ENCODE peak calls at places on chromosome 20, in eight cellular contexts. One of them, this sample, is unnamed.
A peak's percentile ranks its signal among the peaks of the same experiment; 100 is the strongest.

GRCh38 chr20:2749343-2749950 is 51.0 kb downstream of the CPXM1 start:
- DNase-seq in stimulated activated CD4-positive, alpha-beta T cell treated with anti-CD3 and anti-CD28 coated beads, Interleukin-4, amount 100 ng/mL, for 24 hours: no peak
- DNase-seq in effector CD4-positive, alpha-beta T cell: no peak
- DNase-seq in CD4-positive, CD25-positive, alpha-beta regulatory T cell: no peak
- DNase-seq in stimulated activated CD8-positive, alpha-beta memory T cell treated with anti-CD3 and anti-CD28 coated beads, Interleukin-15, amount 100 ng/mL, for 1 hour: no peak
- DNase-seq in sciatic nerve: no peak
- DNase-seq in AG08396: no peak
- DNase-seq in H7: no peak
- DNase-seq in this sample: no peak

GRCh38 chr20:47146703-47147102 is 209.8 kb downstream of the ZMYND8 start:
- DNase-seq in stimulated activated CD4-positive, alpha-beta T cell treated with anti-CD3 and anti-CD28 coated beads, Interleukin-4, amount 100 ng/mL, for 24 hours: no peak
- DNase-seq in effector CD4-positive, alpha-beta T cell: no peak
- DNase-seq in CD4-positive, CD25-positive, alpha-beta regulatory T cell: no peak
- DNase-seq in stimulated activated CD8-positive, alpha-beta memory T cell treated with anti-CD3 and anti-CD28 coated beads, Interleukin-15, amount 100 ng/mL, for 1 hour: no peak
- DNase-seq in sciatic nerve: no peak
- DNase-seq in AG08396: peak; percentile 43
- DNase-seq in H7: no peak
- DNase-seq in this sample: peak; percentile 14

GRCh38 chr20:23937303-23938117 is 51.1 kb downstream of the GGTLC1 start:
- DNase-seq in stimulated activated CD4-positive, alpha-beta T cell treated with anti-CD3 and anti-CD28 coated beads, Interleukin-4, amount 100 ng/mL, for 24 hours: peak; percentile 69
- DNase-seq in effector CD4-positive, alpha-beta T cell: peak; percentile 47
- DNase-seq in CD4-positive, CD25-positive, alpha-beta regulatory T cell: peak; percentile 58
- DNase-seq in stimulated activated CD8-positive, alpha-beta memory T cell treated with anti-CD3 and anti-CD28 coated beads, Interleukin-15, amount 100 ng/mL, for 1 hour: peak; percentile 35
- DNase-seq in sciatic nerve: peak; percentile 71
- DNase-seq in AG08396: peak; percentile 58
- DNase-seq in H7: peak; percentile 75
- DNase-seq in this sample: peak; percentile 51

GRCh38 chr20:35730583-35731468 is 11.2 kb downstream of the RBM39 start:
- DNase-seq in stimulated activated CD4-positive, alpha-beta T cell treated with anti-CD3 and anti-CD28 coated beads, Interleukin-4, amount 100 ng/mL, for 24 hours: no peak
- DNase-seq in effector CD4-positive, alpha-beta T cell: no peak
- DNase-seq in CD4-positive, CD25-positive, alpha-beta regulatory T cell: no peak
- DNase-seq in stimulated activated CD8-positive, alpha-beta memory T cell treated with anti-CD3 and anti-CD28 coated beads, Interleukin-15, amount 100 ng/mL, for 1 hour: no peak
- DNase-seq in sciatic nerve: no peak
- DNase-seq in AG08396: no peak
- DNase-seq in H7: no peak
- DNase-seq in this sample: no peak

GRCh38 chr20:57865266-57865665 is 155.5 kb upstream of the PMEPA1 start:
- DNase-seq in stimulated activated CD4-positive, alpha-beta T cell treated with anti-CD3 and anti-CD28 coated beads, Interleukin-4, amount 100 ng/mL, for 24 hours: no peak
- DNase-seq in effector CD4-positive, alpha-beta T cell: no peak
- DNase-seq in CD4-positive, CD25-positive, alpha-beta regulatory T cell: no peak
- DNase-seq in stimulated activated CD8-positive, alpha-beta memory T cell treated with anti-CD3 and anti-CD28 coated beads, Interleukin-15, amount 100 ng/mL, for 1 hour: no peak
- DNase-seq in sciatic nerve: no peak
- DNase-seq in AG08396: no peak
- DNase-seq in H7: no peak
- DNase-seq in this sample: no peak

GRCh38 chr20:32570401-32571190 is 14.5 kb downstream of the NOL4L start:
- DNase-seq in stimulated activated CD4-positive, alpha-beta T cell treated with anti-CD3 and anti-CD28 coated beads, Interleukin-4, amount 100 ng/mL, for 24 hours: no peak
- DNase-seq in effector CD4-positive, alpha-beta T cell: no peak
- DNase-seq in CD4-positive, CD25-positive, alpha-beta regulatory T cell: no peak
- DNase-seq in stimulated activated CD8-positive, alpha-beta memory T cell treated with anti-CD3 and anti-CD28 coated beads, Interleukin-15, amount 100 ng/mL, for 1 hour: no peak
- DNase-seq in sciatic nerve: no peak
- DNase-seq in AG08396: no peak
- DNase-seq in H7: peak; percentile 88
- DNase-seq in this sample: no peak

GRCh38 chr20:51456511-51457280 is 85.8 kb downstream of the NFATC2 start:
- DNase-seq in stimulated activated CD4-positive, alpha-beta T cell treated with anti-CD3 and anti-CD28 coated beads, Interleukin-4, amount 100 ng/mL, for 24 hours: no peak
- DNase-seq in effector CD4-positive, alpha-beta T cell: no peak
- DNase-seq in CD4-positive, CD25-positive, alpha-beta regulatory T cell: no peak
- DNase-seq in stimulated activated CD8-positive, alpha-beta memory T cell treated with anti-CD3 and anti-CD28 coated beads, Interleukin-15, amount 100 ng/mL, for 1 hour: no peak
- DNase-seq in sciatic nerve: peak; percentile 98
- DNase-seq in AG08396: peak; percentile 94
- DNase-seq in H7: peak; percentile 78
- DNase-seq in this sample: peak; percentile 95

GRCh38 chr20:7856756-7857155 is 83.5 kb downstream of the HAO1 start:
- DNase-seq in stimulated activated CD4-positive, alpha-beta T cell treated with anti-CD3 and anti-CD28 coated beads, Interleukin-4, amount 100 ng/mL, for 24 hours: no peak
- DNase-seq in effector CD4-positive, alpha-beta T cell: no peak
- DNase-seq in CD4-positive, CD25-positive, alpha-beta regulatory T cell: no peak
- DNase-seq in stimulated activated CD8-positive, alpha-beta memory T cell treated with anti-CD3 and anti-CD28 coated beads, Interleukin-15, amount 100 ng/mL, for 1 hour: no peak
- DNase-seq in sciatic nerve: no peak
- DNase-seq in AG08396: no peak
- DNase-seq in H7: no peak
- DNase-seq in this sample: no peak

GRCh38 chr20:35616465-35617396 is 1.1 kb downstream of the SPAG4 start:
- DNase-seq in stimulated activated CD4-positive, alpha-beta T cell treated with anti-CD3 and anti-CD28 coated beads, Interleukin-4, amount 100 ng/mL, for 24 hours: peak; percentile 52
- DNase-seq in effector CD4-positive, alpha-beta T cell: peak; percentile 37
- DNase-seq in CD4-positive, CD25-positive, alpha-beta regulatory T cell: no peak
- DNase-seq in stimulated activated CD8-positive, alpha-beta memory T cell treated with anti-CD3 and anti-CD28 coated beads, Interleukin-15, amount 100 ng/mL, for 1 hour: no peak
- DNase-seq in sciatic nerve: peak; percentile 95
- DNase-seq in AG08396: peak; percentile 88
- DNase-seq in H7: peak; percentile 88
- DNase-seq in this sample: peak; percentile 84

GRCh38 chr20:38804682-38805501 is 605 bp upstream of the PPP1R16B start:
- DNase-seq in stimulated activated CD4-positive, alpha-beta T cell treated with anti-CD3 and anti-CD28 coated beads, Interleukin-4, amount 100 ng/mL, for 24 hours: peak; percentile 62
- DNase-seq in effector CD4-positive, alpha-beta T cell: peak; percentile 75
- DNase-seq in CD4-positive, CD25-positive, alpha-beta regulatory T cell: peak; percentile 91
- DNase-seq in stimulated activated CD8-positive, alpha-beta memory T cell treated with anti-CD3 and anti-CD28 coated beads, Interleukin-15, amount 100 ng/mL, for 1 hour: peak; percentile 59
- DNase-seq in sciatic nerve: no peak
- DNase-seq in AG08396: no peak
- DNase-seq in H7: peak; percentile 74
- DNase-seq in this sample: no peak

GRCh38 chr20:34525709-34526416 is 9.6 kb downstream of the DYNLRB1 start:
- DNase-seq in stimulated activated CD4-positive, alpha-beta T cell treated with anti-CD3 and anti-CD28 coated beads, Interleukin-4, amount 100 ng/mL, for 24 hours: no peak
- DNase-seq in effector CD4-positive, alpha-beta T cell: no peak
- DNase-seq in CD4-positive, CD25-positive, alpha-beta regulatory T cell: no peak
- DNase-seq in stimulated activated CD8-positive, alpha-beta memory T cell treated with anti-CD3 and anti-CD28 coated beads, Interleukin-15, amount 100 ng/mL, for 1 hour: no peak
- DNase-seq in sciatic nerve: peak; percentile 74
- DNase-seq in AG08396: peak; percentile 94
- DNase-seq in H7: peak; percentile 20
- DNase-seq in this sample: peak; percentile 93

This sample was measured in ACHN.